ENCODE peak calls at places on chromosomes 7 and 10, in eight cellular contexts. One of them, this sample, is unnamed.

GRCh38 chr7:151383638-151384351 is 26.0 kb downstream of the WDR86 start:
- DNase-seq in anterior cingulate cortex: no peak
- DNase-seq in COR-L47: no peak
- DNase-seq in GM13977: no peak
- DNase-seq in activated naive CD4-positive, alpha-beta T cell: no peak
- DNase-seq in kidney tubule cell: no peak
- DNase-seq in brain microvascular endothelial cell: no peak
- DNase-seq in SIG-M5: no peak
- DNase-seq in this sample: no peak

GRCh38 chr7:135162382-135163001 is 8.0 kb downstream of the CYREN start:
- DNase-seq in COR-L47: no peak
- DNase-seq in SIG-M5: no peak
- DNase-seq in GM13977: no peak
- DNase-seq in brain microvascular endothelial cell: no peak
- DNase-seq in activated naive CD4-positive, alpha-beta T cell: no peak
- DNase-seq in kidney tubule cell: no peak
- DNase-seq in anterior cingulate cortex: no peak
- DNase-seq in this sample: no peak

GRCh38 chr10:3468919-3469638 is 296.5 kb upstream of the PITRM1 start:
- DNase-seq in anterior cingulate cortex: peak
- DNase-seq in kidney tubule cell: peak
- DNase-seq in brain microvascular endothelial cell: peak
- DNase-seq in COR-L47: no peak
- DNase-seq in SIG-M5: no peak
- DNase-seq in GM13977: peak
- DNase-seq in activated naive CD4-positive, alpha-beta T cell: no peak
- DNase-seq in this sample: peak

GRCh38 chr7:116782177-116782711 is 80.1 kb upstream of the CAPZA2 start:
- DNase-seq in anterior cingulate cortex: no peak
- DNase-seq in COR-L47: peak
- DNase-seq in GM13977: no peak
- DNase-seq in brain microvascular endothelial cell: peak
- DNase-seq in SIG-M5: no peak
- DNase-seq in activated naive CD4-positive, alpha-beta T cell: no peak
- DNase-seq in kidney tubule cell: peak
- DNase-seq in this sample: peak

GRCh38 chr10:132036153-132036886 is 29.4 kb upstream of the JAKMIP3 start:
- DNase-seq in SIG-M5: no peak
- DNase-seq in activated naive CD4-positive, alpha-beta T cell: no peak
- DNase-seq in kidney tubule cell: peak
- DNase-seq in GM13977: no peak
- DNase-seq in brain microvascular endothelial cell: no peak
- DNase-seq in anterior cingulate cortex: peak
- DNase-seq in COR-L47: no peak
- DNase-seq in this sample: peak

GRCh38 chr10:86849495-86849894 is 93.1 kb downstream of the BMPR1A start:
- DNase-seq in GM13977: peak
- DNase-seq in brain microvascular endothelial cell: no peak
- DNase-seq in kidney tubule cell: no peak
- DNase-seq in COR-L47: no peak
- DNase-seq in activated naive CD4-positive, alpha-beta T cell: no peak
- DNase-seq in SIG-M5: no peak
- DNase-seq in anterior cingulate cortex: no peak
- DNase-seq in this sample: no peak

GRCh38 chr7:80632074-80632473 is 6.4 kb upstream of the CD36 start:
- DNase-seq in GM13977: no peak
- DNase-seq in brain microvascular endothelial cell: no peak
- DNase-seq in anterior cingulate cortex: no peak
- DNase-seq in activated naive CD4-positive, alpha-beta T cell: no peak
- DNase-seq in COR-L47: no peak
- DNase-seq in SIG-M5: no peak
- DNase-seq in kidney tubule cell: no peak
- DNase-seq in this sample: no peak

GRCh38 chr10:128051548-128051947 is 74.7 kb downstream of the MKI67 start:
- DNase-seq in COR-L47: no peak
- DNase-seq in anterior cingulate cortex: no peak
- DNase-seq in brain microvascular endothelial cell: no peak
- DNase-seq in activated naive CD4-positive, alpha-beta T cell: no peak
- DNase-seq in SIG-M5: no peak
- DNase-seq in kidney tubule cell: no peak
- DNase-seq in GM13977: no peak
- DNase-seq in this sample: no peak

GRCh38 chr10:120262857-120263547 is 194.0 kb upstream of the PLPP4 start:
- DNase-seq in SIG-M5: no peak
- DNase-seq in activated naive CD4-positive, alpha-beta T cell: no peak
- DNase-seq in kidney tubule cell: peak
- DNase-seq in COR-L47: no peak
- DNase-seq in brain microvascular endothelial cell: no peak
- DNase-seq in GM13977: no peak
- DNase-seq in anterior cingulate cortex: no peak
- DNase-seq in this sample: no peak

GRCh38 chr7:17564678-17565209 is 266.3 kb downstream of the AHR start:
- DNase-seq in activated naive CD4-positive, alpha-beta T cell: no peak
- DNase-seq in anterior cingulate cortex: no peak
- DNase-seq in kidney tubule cell: peak
- DNase-seq in SIG-M5: peak
- DNase-seq in GM13977: no peak
- DNase-seq in COR-L47: no peak
- DNase-seq in brain microvascular endothelial cell: peak
- DNase-seq in this sample: no peak

GRCh38 chr10:22505923-22506685 is 160.8 kb downstream of the SPAG6 start:
- DNase-seq in SIG-M5: no peak
- DNase-seq in COR-L47: no peak
- DNase-seq in brain microvascular endothelial cell: no peak
- DNase-seq in activated naive CD4-positive, alpha-beta T cell: peak
- DNase-seq in GM13977: no peak
- DNase-seq in kidney tubule cell: no peak
- DNase-seq in anterior cingulate cortex: peak
- DNase-seq in this sample: peak

GRCh38 chr7:16940777-16941176 is 59.0 kb upstream of the AGR3 start:
- DNase-seq in brain microvascular endothelial cell: no peak
- DNase-seq in SIG-M5: no peak
- DNase-seq in kidney tubule cell: no peak
- DNase-seq in GM13977: no peak
- DNase-seq in anterior cingulate cortex: no peak
- DNase-seq in COR-L47: no peak
- DNase-seq in activated naive CD4-positive, alpha-beta T cell: no peak
- DNase-seq in this sample: peak

GRCh38 chr7:139619367-139619657 is 95.8 kb downstream of the CLEC2L start:
- DNase-seq in GM13977: no peak
- DNase-seq in kidney tubule cell: peak
- DNase-seq in brain microvascular endothelial cell: peak
- DNase-seq in anterior cingulate cortex: no peak
- DNase-seq in SIG-M5: no peak
- DNase-seq in activated naive CD4-positive, alpha-beta T cell: no peak
- DNase-seq in COR-L47: no peak
- DNase-seq in this sample: no peak

GRCh38 chr10:31426425-31426824 is 107.4 kb downstream of the ZEB1 start:
- DNase-seq in activated naive CD4-positive, alpha-beta T cell: no peak
- DNase-seq in SIG-M5: no peak
- DNase-seq in anterior cingulate cortex: no peak
- DNase-seq in kidney tubule cell: peak
- DNase-seq in COR-L47: no peak
- DNase-seq in GM13977: no peak
- DNase-seq in brain microvascular endothelial cell: peak
- DNase-seq in this sample: peak

This sample was measured in A673.